ENCODE peak calls at places on chromosomes 6 and 20, in nine cellular contexts. X, N, J, S, P, M, D, A and V are unnamed samples.

GRCh38 chr6:170052991-170053821 is 237.7 kb downstream of the DLL1 start:
- DNase-seq in P (no peak), A (no peak), M (no peak), D (no peak), X (peak), J (no peak), N (no peak), S (no peak), V (no peak)

GRCh38 chr6:38489951-38490350 is 149.8 kb downstream of the BTBD9 start:
- DNase-seq in M (no peak), J (no peak), D (no peak), N (no peak), P (no peak), X (no peak), A (no peak), S (no peak), V (no peak)

GRCh38 chr20:41532935-41533334 is 85.2 kb downstream of the CHD6 start:
- DNase-seq in S (no peak), D (no peak), A (no peak), X (no peak), J (no peak), M (no peak), P (no peak), N (no peak), V (no peak)

GRCh38 chr6:66930559-66931290 is 1223.7 kb upstream of the EYS start:
- DNase-seq in J (no peak), X (no peak), D (no peak), M (no peak), N (no peak), P (no peak), A (no peak), S (no peak), V (no peak)

GRCh38 chr6:163423696-163424095 is 9.2 kb downstream of the QKI start:
- DNase-seq in A (no peak), X (no peak), P (no peak), S (no peak), J (no peak), N (no peak), D (no peak), M (no peak), V (no peak)

GRCh38 chr6:37173573-37174195 is 3.7 kb downstream of the PIM1 start:
- DNase-seq in D (no peak), J (no peak), A (no peak), X (no peak), P (no peak), N (no peak), S (no peak), M (no peak), V (no peak)

GRCh38 chr6:158046201-158047119 is 64.8 kb downstream of the SYNJ2 start:
- DNase-seq in X (peak), D (peak), M (no peak), N (no peak), A (no peak), S (no peak), P (no peak), J (no peak), V (no peak)

GRCh38 chr6:9399916-9400315 is 964.6 kb upstream of the SLC35B3 start:
- DNase-seq in A (no peak), S (no peak), N (no peak), M (no peak), P (no peak), X (no peak), J (no peak), D (no peak), V (no peak)

GRCh38 chr6:169828176-169828575 is 76.8 kb downstream of the ERMARD start:
- DNase-seq in P (no peak), A (no peak), D (no peak), N (peak), J (no peak), M (no peak), X (peak), S (no peak), V (no peak)

GRCh38 chr6:43253401-43253800 is 10.1 kb downstream of the TTBK1 start:
- DNase-seq in P (no peak), M (no peak), N (no peak), X (no peak), A (no peak), S (no peak), D (no peak), J (no peak), V (no peak)

GRCh38 chr20:23680151-23680550 is 8.7 kb downstream of the CST4 start:
- DNase-seq in P (no peak), S (no peak), X (no peak), D (no peak), N (no peak), J (no peak), A (no peak), M (no peak), V (no peak)

GRCh38 chr6:10641494-10641893 is 52.9 kb downstream of the C6orf52 start:
- DNase-seq in A (no peak), J (no peak), M (peak), D (no peak), X (no peak), P (no peak), N (no peak), S (no peak), V (no peak)

GRCh38 chr6:4612636-4613171 is 163.5 kb upstream of the CDYL start:
- DNase-seq in X (no peak), S (no peak), N (no peak), J (no peak), P (no peak), A (no peak), M (no peak), D (no peak), V (no peak)

GRCh38 chr6:134908906-134909516 is 40.9 kb downstream of the ALDH8A1 start:
- DNase-seq in J (peak), X (peak), M (no peak), S (peak), P (no peak), N (no peak), D (no peak), A (peak), V (peak)

GRCh38 chr20:33689973-33690372 is 3.8 kb upstream of the E2F1 start:
- DNase-seq in N (no peak), D (no peak), J (no peak), S (no peak), A (peak), X (no peak), P (no peak), M (no peak), V (no peak)

GRCh38 chr20:17893480-17893879 is 75.1 kb downstream of the SNX5 start:
- DNase-seq in X (no peak), S (no peak), J (no peak), M (no peak), A (no peak), P (no peak), N (no peak), D (peak), V (no peak)

GRCh38 chr6:170043150-170043819 is 247.6 kb downstream of the DLL1 start:
- DNase-seq in D (no peak), S (no peak), J (no peak), X (no peak), N (no peak), A (no peak), P (no peak), M (no peak), V (no peak)

GRCh38 chr6:69181964-69182363 is 546.9 kb downstream of the ADGRB3 start:
- DNase-seq in P (no peak), A (no peak), M (no peak), X (no peak), D (no peak), N (no peak), J (no peak), S (no peak), V (no peak)

GRCh38 chr20:14234666-14235295 is 102.6 kb downstream of the FLRT3 start:
- DNase-seq in A (no peak), X (no peak), D (no peak), N (no peak), M (no peak), S (no peak), P (no peak), J (no peak), V (no peak)

GRCh38 chr20:64010711-64011237 is 25.2 kb upstream of the C20orf204 start:
- DNase-seq in X (no peak), M (no peak), P (no peak), A (no peak), N (no peak), D (peak), J (no peak), S (no peak), V (no peak)

GRCh38 chr6:65566117-65566516 is 140.9 kb downstream of the EYS start:
- DNase-seq in D (no peak), J (no peak), P (peak), M (peak), N (no peak), A (no peak), X (no peak), S (no peak), V (no peak)

GRCh38 chr6:153214439-153214838 is 83.4 kb upstream of the RGS17 start:
- DNase-seq in S (no peak), A (no peak), D (no peak), X (no peak), N (no peak), M (no peak), J (no peak), P (no peak), V (no peak)

GRCh38 chr20:31695849-31696804 is 26.5 kb downstream of the BCL2L1 start:
- DNase-seq in N (no peak), A (peak), M (no peak), J (no peak), S (no peak), P (no peak), D (no peak), X (no peak), V (peak)

GRCh38 chr6:170049641-170050491 is 241.0 kb downstream of the DLL1 start:
- DNase-seq in N (no peak), A (no peak), S (no peak), M (no peak), D (no peak), P (no peak), J (no peak), X (peak), V (no peak)

GRCh38 chr6:158596861-158597260 is 37.0 kb downstream of the TMEM181 start:
- DNase-seq in D (no peak), S (no peak), J (no peak), X (no peak), A (no peak), P (no peak), N (no peak), M (no peak), V (no peak)

GRCh38 chr20:45792513-45793118 is 862 bp downstream of the DNTTIP1 start:
- DNase-seq in X (no peak), J (no peak), M (no peak), A (no peak), D (no peak), S (no peak), N (no peak), P (peak), V (no peak)

GRCh38 chr6:120405947-120406346 is 928.3 kb downstream of the TBC1D32 start:
- DNase-seq in P (no peak), N (no peak), S (peak), A (no peak), J (no peak), X (no peak), D (no peak), M (peak), V (no peak)

GRCh38 chr6:140576004-140576555 is 1201.6 kb upstream of the CITED2 start:
- DNase-seq in X (no peak), J (no peak), A (no peak), S (no peak), P (no peak), D (no peak), N (no peak), M (no peak), V (no peak)

GRCh38 chr20:56968386-56969048 is 297.9 kb downstream of the BMP7 start:
- DNase-seq in D (no peak), M (no peak), A (no peak), P (no peak), N (no peak), J (no peak), X (no peak), S (no peak), V (no peak)

GRCh38 chr20:1374246-1374645 is 18.6 kb downstream of the FKBP1A start:
- DNase-seq in D (no peak), S (no peak), M (no peak), J (no peak), N (no peak), A (peak), P (no peak), X (no peak), V (no peak)

GRCh38 chr6:108114861-108115597 is 40.5 kb upstream of the OSTM1 start:
- DNase-seq in M (peak), X (peak), D (no peak), S (peak), A (peak), P (no peak), N (peak), J (peak), V (no peak)

GRCh38 chr6:99521557-99522286 is 6.5 kb upstream of the USP45 start:
- DNase-seq in X (no peak), P (no peak), D (no peak), N (no peak), M (peak), J (peak), A (no peak), S (peak), V (no peak)

GRCh38 chr20:3101737-3102574 is 17.4 kb upstream of the AVP start:
- DNase-seq in A (no peak), S (no peak), J (no peak), X (no peak), P (no peak), D (peak), N (no peak), M (no peak), V (no peak)

GRCh38 chr20:41118632-41119031 is 18.7 kb upstream of the PLCG1 start:
- DNase-seq in A (no peak), D (no peak), J (no peak), M (no peak), N (no peak), X (no peak), P (no peak), S (no peak), V (no peak)

GRCh38 chr6:161557333-161558107 is 283.7 kb upstream of the AGPAT4 start:
- DNase-seq in P (peak), N (no peak), J (no peak), D (no peak), M (peak), A (no peak), X (no peak), S (no peak), V (no peak)

GRCh38 chr6:18386302-18386976 is 711 bp upstream of the RNF144B start:
- DNase-seq in S (no peak), N (no peak), X (no peak), M (peak), J (no peak), D (no peak), P (peak), A (peak), V (no peak)

GRCh38 chr20:25352746-25353145 is 37.9 kb downstream of the ABHD12 start:
- DNase-seq in N (no peak), S (no peak), P (no peak), X (no peak), M (no peak), D (no peak), A (no peak), J (no peak), V (no peak)

GRCh38 chr6:56766806-56767178 is 124.1 kb upstream of the DST start:
- DNase-seq in N (no peak), J (peak), P (no peak), X (no peak), M (no peak), S (no peak), D (peak), A (peak), V (no peak)

GRCh38 chr6:56760842-56761241 is 118.2 kb upstream of the DST start:
- DNase-seq in D (no peak), P (no peak), X (no peak), N (no peak), M (no peak), S (no peak), J (no peak), A (no peak), V (no peak)

GRCh38 chr6:56765494-56765893 is 122.8 kb upstream of the DST start:
- DNase-seq in P (no peak), N (no peak), X (no peak), J (no peak), S (no peak), A (no peak), D (no peak), M (no peak), V (no peak)

GRCh38 chr6:56766139-56766805 is 123.6 kb upstream of the DST start:
- DNase-seq in P (no peak), J (no peak), N (no peak), D (no peak), A (no peak), M (no peak), X (no peak), S (no peak), V (no peak)

GRCh38 chr6:56764081-56764566 is 121.4 kb upstream of the DST start:
- DNase-seq in M (peak), N (no peak), J (no peak), X (no peak), S (peak), P (no peak), A (peak), D (peak), V (no peak)
- TF ChIP-seq CTCF in M (peak), N (peak), J (peak), X (peak), S (peak), P (peak), A (peak), D (peak), V (peak)

GRCh38 chr6:20943922-20944321 is 409.7 kb downstream of the CDKAL1 start:
- DNase-seq in J (no peak), D (no peak), P (no peak), M (no peak), S (no peak), N (no peak), X (no peak), A (no peak), V (no peak)

GRCh38 chr6:20946890-20947289 is 412.6 kb downstream of the CDKAL1 start:
- DNase-seq in M (no peak), J (no peak), X (no peak), P (no peak), N (no peak), D (no peak), S (no peak), A (no peak), V (no peak)

GRCh38 chr6:20947977-20948376 is 413.7 kb downstream of the CDKAL1 start:
- DNase-seq in X (no peak), S (no peak), P (no peak), J (no peak), M (no peak), N (no peak), A (no peak), D (no peak), V (no peak)

GRCh38 chr6:20948531-20948930 is 414.3 kb downstream of the CDKAL1 start:
- DNase-seq in J (no peak), X (no peak), D (no peak), P (no peak), M (no peak), A (no peak), S (peak), N (no peak), V (no peak)

DNA sequence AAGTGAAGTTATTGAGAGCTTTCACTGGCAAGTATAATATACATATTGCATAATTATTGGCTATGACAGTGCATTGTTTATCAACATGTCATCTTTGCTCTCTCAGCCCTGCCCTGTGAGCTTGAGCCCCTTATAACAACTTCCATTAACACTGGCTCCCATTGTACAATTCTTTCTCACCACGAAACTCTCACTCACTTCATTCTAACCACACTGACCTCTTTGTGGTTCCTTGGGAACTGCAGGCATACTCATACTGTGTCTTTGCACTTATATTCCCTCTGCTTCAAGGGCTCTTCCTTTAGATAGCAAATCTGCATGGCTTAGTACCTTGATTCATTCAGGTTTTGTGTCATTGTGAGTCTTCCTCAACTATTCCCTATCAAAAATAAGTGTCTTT is 411.8 kb downstream of the CDKAL1 start:
- DNase-seq in J (no peak), P (no peak), S (peak), M (no peak), D (peak), A (no peak), X (no peak), N (no peak), V (no peak)
- TF ChIP-seq CTCF in J (peak), P (no peak), S (peak), M (peak), D (no peak), A (no peak), X (no peak), N (no peak), V (no peak)

DNA sequence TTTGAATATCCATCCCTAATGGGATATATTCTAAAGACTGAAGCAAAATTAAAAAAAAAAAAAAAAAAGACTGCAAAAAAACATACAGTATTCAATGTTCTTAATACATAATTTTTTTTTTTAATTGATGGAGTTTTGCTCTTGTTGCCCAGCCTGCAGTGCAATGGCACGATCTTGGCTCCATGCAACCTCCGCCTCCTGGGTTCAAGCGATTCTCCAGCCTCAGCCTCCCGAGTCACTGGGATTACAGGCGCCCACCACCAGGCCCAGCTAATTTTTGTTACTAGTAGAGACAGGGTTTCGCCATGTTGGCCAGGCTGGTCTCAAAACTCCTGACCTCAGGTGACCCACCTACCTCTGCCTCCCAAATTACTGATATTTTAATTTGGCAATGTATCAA is 29.3 kb downstream of the RANBP9 start:
- DNase-seq in N (no peak), X (no peak), M (no peak), J (no peak), P (no peak), D (no peak), S (no peak), A (no peak), V (no peak)
- TF ChIP-seq CTCF in N (no peak), X (no peak), M (no peak), J (no peak), P (no peak), D (no peak), S (no peak), A (no peak), V (no peak)

GRCh38 chr6:89311530-89311852 is 3.6 kb downstream of the GABRR2 start:
- DNase-seq in D (no peak), X (no peak), A (no peak), M (no peak), P (no peak), J (no peak), S (no peak), N (no peak), V (no peak)
- TF ChIP-seq CTCF in D (no peak), X (peak), A (no peak), M (no peak), P (no peak), J (no peak), S (no peak), N (no peak), V (no peak)

GRCh38 chr6:617485-618100 is 39.3 kb downstream of the HUS1B start:
- DNase-seq in J (no peak), D (no peak), S (no peak), N (no peak), M (no peak), X (no peak), P (no peak), A (no peak), V (no peak)
- TF ChIP-seq CTCF in J (peak), D (no peak), S (peak), N (no peak), M (peak), X (no peak), P (peak), A (no peak), V (peak)

DNA sequence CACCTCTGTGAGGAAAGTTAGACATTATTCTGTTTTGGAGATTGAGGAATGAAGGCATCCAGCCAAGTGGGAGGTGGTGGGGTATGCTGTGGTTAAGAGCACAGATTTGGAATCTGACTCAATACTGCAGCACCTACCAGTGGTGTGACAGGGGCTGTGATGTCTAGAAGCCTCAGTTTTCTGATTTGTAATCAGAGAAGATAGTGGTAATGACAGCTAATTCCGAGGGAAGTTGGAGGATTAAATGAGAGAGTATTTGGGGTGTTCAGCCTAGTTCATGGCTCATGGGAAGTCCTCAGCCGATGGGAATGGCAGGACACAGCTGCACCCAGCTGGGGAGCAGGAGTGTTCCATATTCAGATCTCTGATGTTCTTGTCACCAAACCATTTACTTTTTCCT is 9.2 kb downstream of the SLC9A8 start:
- DNase-seq in X (no peak), M (no peak), P (peak), D (no peak), S (no peak), N (no peak), A (peak), J (no peak), V (peak)
- TF ChIP-seq CTCF in X (no peak), M (no peak), P (peak), D (peak), S (no peak), N (no peak), A (peak), J (peak), V (peak)

GRCh38 chr6:31874084-31874670 is 4.6 kb downstream of the SLC44A4 start:
- DNase-seq in D (no peak), N (no peak), A (no peak), J (no peak), M (no peak), X (no peak), P (no peak), S (no peak), V (no peak)
- TF ChIP-seq CTCF in D (no peak), N (no peak), A (no peak), J (no peak), M (no peak), X (no peak), P (no peak), S (no peak), V (no peak)